ENCODE peak calls at places on chromosomes 4 and X, in six cellular contexts. M is AG04450, P is AG10803, R is cardiac muscle cell, Y is cardiac fibroblast, O is left lung. J is an unnamed sample.

GRCh38 chrX:152831391-152831790 is 528 bp downstream of the NSDHL start:
- DNase-seq in R (peak; percentile 2), M (no peak), O (no peak), Y (no peak), P (no peak), J (no peak)

GRCh38 chr4:153611679-153612078 is 72.4 kb upstream of the TLR2 start:
- DNase-seq in R (no peak), M (peak; percentile 26), O (no peak), Y (peak; percentile 68), P (peak; percentile 23), J (peak; percentile 32)

GRCh38 chrX:109773374-109773773 is 40.3 kb upstream of the ACSL4 start:
- DNase-seq in R (no peak), M (no peak), P (no peak), O (no peak), Y (no peak), J (no peak)

GRCh38 chrX:98111684-98112083 is 1228.0 kb downstream of the RPA4 start:
- DNase-seq in M (no peak), Y (no peak), O (no peak), R (no peak), P (no peak), J (no peak)

GRCh38 chr4:139229534-139230039 is 50.4 kb downstream of the MGARP start:
- DNase-seq in P (peak; percentile 71), Y (peak; percentile 82), R (peak; percentile 54), O (no peak), M (no peak), J (peak; percentile 72)

GRCh38 chrX:109632906-109633504 is 8.0 kb upstream of the KCNE5 start:
- DNase-seq in M (no peak), R (peak; percentile 46), P (peak; percentile 8), O (no peak), Y (peak; percentile 42), J (peak; percentile 45)

GRCh38 chrX:40845331-40845911 is 110.1 kb upstream of the MED14 start:
- DNase-seq in M (peak; percentile 85), Y (peak; percentile 92), O (no peak), P (peak; percentile 95), R (peak; percentile 68), J (peak; percentile 91)

GRCh38 chr4:125722009-125722408 is 407.3 kb downstream of the FAT4 start:
- DNase-seq in O (no peak), R (no peak), M (no peak), P (no peak), Y (no peak), J (no peak)

GRCh38 chr4:55592014-55592413 is at the start of gene PDCL2:
- DNase-seq in Y (no peak), M (no peak), P (no peak), O (no peak), R (no peak), J (no peak)

GRCh38 chrX:77937291-77937690 is 26.8 kb downstream of the ATP7A start:
- DNase-seq in Y (peak; percentile 44), O (no peak), M (peak; percentile 18), P (no peak), R (no peak), J (peak; percentile 51)

GRCh38 chrX:13283968-13284914 is 35.6 kb downstream of the ATXN3L start:
- DNase-seq in O (no peak), M (peak; percentile 36), R (no peak), Y (peak; percentile 67), P (peak; percentile 83), J (peak; percentile 89)

GRCh38 chr4:77560170-77560569 is 45.5 kb upstream of the CXCL13 start:
- DNase-seq in Y (no peak), R (no peak), P (no peak), O (no peak), M (no peak), J (no peak)

GRCh38 chr4:74440356-74440755 is 4.6 kb upstream of the AREG start:
- DNase-seq in R (no peak), P (no peak), Y (no peak), O (no peak), M (no peak), J (no peak)

GRCh38 chrX:2931612-2932011 is 2.5 kb upstream of the ARSD start:
- DNase-seq in Y (no peak), M (no peak), O (no peak), P (no peak), R (no peak), J (no peak)

GRCh38 chrX:65697173-65697572 is 29.7 kb downstream of the MSN start:
- DNase-seq in M (no peak), Y (peak; percentile 72), O (no peak), R (no peak), P (peak; percentile 84), J (peak; percentile 61)

GRCh38 chr4:185115827-185116232 is 27.2 kb upstream of the SLC25A4 start:
- DNase-seq in P (peak; percentile 63), Y (peak; percentile 94), R (peak; percentile 95), M (peak; percentile 93), O (peak; percentile 51), J (peak; percentile 81)

GRCh38 chr4:85488416-85488815 is 13.5 kb downstream of the ARHGAP24 start:
- DNase-seq in P (no peak), Y (no peak), M (no peak), O (no peak), R (no peak), J (no peak)

GRCh38 chr4:74402692-74403460 is 37.9 kb downstream of the EREG start:
- DNase-seq in P (no peak), Y (no peak), R (no peak), M (no peak), O (no peak), J (no peak)

GRCh38 chr4:15063341-15063740 is 61.1 kb downstream of the CPEB2 start:
- DNase-seq in O (no peak), P (no peak), R (no peak), Y (no peak), M (no peak), J (no peak)

GRCh38 chrX:27751976-27752375 is 55.8 kb upstream of the MAGEB10 start:
- DNase-seq in Y (peak; percentile 48), R (no peak), M (no peak), O (no peak), P (no peak), J (no peak)

GRCh38 chr4:95693594-95693993 is 144.8 kb upstream of the UNC5C start:
- DNase-seq in P (no peak), Y (peak; percentile 68), M (no peak), O (no peak), R (no peak), J (peak; percentile 12)

DNA sequence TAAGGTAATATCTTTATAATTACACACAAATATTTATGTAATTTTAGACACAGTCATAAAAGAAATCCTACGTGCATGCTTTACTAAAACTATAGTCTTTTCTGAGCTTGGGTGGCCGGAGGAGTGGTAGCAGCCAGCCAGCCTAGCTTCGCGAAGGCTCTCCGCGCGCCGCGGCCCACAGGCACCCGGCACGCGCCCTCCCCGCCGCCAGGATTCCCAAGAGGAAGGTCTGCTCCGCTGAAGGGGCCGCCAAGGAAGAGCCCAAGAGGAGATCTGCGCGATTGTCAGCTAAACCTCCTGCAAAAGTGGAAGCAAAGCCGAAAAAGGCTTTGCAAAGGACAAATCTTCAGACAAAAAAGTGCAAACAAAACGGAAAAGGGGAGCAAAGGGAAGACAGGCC is 8.7 kb upstream of the PJA1 start:
- DNase-seq in P (no peak), Y (no peak), R (no peak), M (no peak), O (no peak), J (no peak)
- H3K4me3 ChIP-seq in P (no peak overlapping the region), Y (no peak overlapping the region), R (no peak overlapping the region), M (no peak overlapping the region), O (no peak overlapping the region), J (no peak overlapping the region)

GRCh38 chr4:24322517-24322916 is 261.8 kb downstream of the DHX15 start:
- DNase-seq in O (no peak), R (no peak), P (peak; percentile 6), M (no peak), Y (peak; percentile 11), J (peak; percentile 52)

GRCh38 chr4:24321637-24322036 is 262.7 kb downstream of the DHX15 start:
- DNase-seq in P (no peak), O (no peak), Y (no peak), R (no peak), M (no peak), J (no peak)

GRCh38 chr4:24322986-24323385 is 261.4 kb downstream of the DHX15 start:
- DNase-seq in M (no peak), Y (peak; percentile 12), R (no peak), P (no peak), O (no peak), J (peak; percentile 22)

DNA sequence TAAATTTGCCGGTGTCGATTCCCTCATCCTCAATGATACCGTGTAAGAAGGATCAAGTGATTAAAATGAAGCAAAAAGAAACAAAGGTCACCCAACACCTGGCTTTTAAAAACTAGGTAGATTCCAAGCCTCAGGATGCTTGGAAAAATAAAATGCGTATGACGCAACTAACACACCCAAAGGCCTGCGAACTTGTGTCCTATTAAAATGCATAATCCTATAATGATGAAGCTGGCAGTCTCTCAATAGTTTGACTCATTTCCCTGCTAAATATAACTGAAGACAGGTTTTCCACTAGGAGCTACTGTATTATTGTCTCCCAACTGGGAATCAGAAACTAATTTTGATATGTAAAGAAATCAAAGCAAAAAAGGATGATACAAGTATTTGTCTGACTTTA is 263.2 kb downstream of the DHX15 start:
- DNase-seq in Y (peak; percentile 55), O (no peak), M (no peak), R (no peak), P (peak; percentile 38), J (peak; percentile 73)
- H3K4me3 ChIP-seq in Y (no peak overlapping the region), O (no peak overlapping the region), M (no peak overlapping the region), R (no peak overlapping the region), P (no peak overlapping the region), J (no peak overlapping the region)

DNA sequence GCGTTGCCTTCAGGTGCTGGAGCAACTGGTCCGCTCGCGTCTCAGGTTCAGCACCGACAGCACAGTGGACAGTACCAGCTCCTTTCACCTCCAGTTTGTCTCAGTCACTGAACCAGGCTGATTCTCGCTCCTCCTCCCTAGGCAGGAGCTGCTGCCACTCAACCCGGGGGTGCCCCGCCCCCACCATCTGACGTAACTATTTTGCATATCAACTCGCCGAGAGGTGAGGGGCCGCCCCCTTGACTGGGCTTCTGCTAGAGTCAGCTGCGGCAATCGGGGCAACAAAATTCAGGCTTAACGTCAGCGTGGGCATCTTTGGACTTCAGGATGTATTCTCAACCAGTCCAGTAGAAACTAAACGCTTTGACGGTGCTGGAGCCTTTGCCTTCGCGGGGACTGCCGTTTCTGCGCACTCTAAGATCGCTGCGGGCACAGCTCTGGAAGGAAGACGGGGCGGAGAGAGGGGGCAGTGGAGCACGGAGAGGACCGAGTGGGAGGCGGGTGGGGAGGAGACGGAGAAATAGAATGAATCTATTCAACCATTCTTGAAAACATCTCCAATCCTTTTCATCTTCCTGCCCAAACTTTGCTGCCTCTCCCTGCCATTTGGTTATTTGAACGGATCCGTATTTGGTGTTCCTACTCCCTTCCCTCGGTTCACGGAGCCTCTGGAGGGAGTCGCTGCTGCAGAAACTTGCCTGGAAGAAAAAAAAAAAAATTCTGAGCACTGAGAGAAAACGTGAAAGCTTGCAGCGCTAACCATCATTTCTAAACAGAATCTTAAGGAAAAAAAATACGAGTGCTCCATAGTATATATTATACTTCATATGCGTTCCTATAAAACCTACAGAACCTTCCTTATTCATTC is at the start of gene FSTL5:
- DNase-seq in O (peak; percentile 45), M (no peak), R (peak; percentile 89), P (peak; percentile 11), Y (peak; percentile 9), J (peak; percentile 12)
- H3K4me3 ChIP-seq in O (peak within 1 kb of the TSS; percentile 27), M (no peak within 1 kb of the TSS), R (peak within 1 kb of the TSS; percentile 49), P (peak within 1 kb of the TSS; percentile 49), Y (peak within 1 kb of the TSS; percentile 10), J (no peak within 1 kb of the TSS)

DNA sequence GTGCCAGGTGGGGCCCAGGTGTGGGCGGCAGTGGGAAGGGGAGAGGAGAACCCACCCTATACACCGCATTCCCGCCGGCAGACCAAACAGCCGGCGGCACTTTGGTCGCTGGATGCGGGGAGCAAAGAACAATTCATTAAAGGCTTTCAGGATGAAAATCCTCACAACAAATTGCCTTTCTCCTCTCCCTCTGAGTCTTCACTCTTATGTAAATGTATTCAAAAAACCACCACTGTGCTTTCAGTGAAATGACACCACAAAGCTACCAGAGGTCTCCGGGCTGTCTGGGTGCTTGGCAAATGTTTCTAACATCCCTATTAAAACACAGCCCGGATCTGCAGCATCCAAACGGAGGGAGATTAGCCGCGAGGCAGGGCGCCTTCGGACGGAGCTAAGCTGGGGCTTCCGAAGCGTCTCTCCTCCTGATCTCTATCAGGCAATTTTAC is 171.8 kb upstream of the TBL1X start:
- DNase-seq in O (no peak), R (peak; percentile 22), P (no peak), Y (no peak), M (no peak), J (no peak)
- H3K4me3 ChIP-seq in O (no peak overlapping the region), R (no peak overlapping the region), P (no peak overlapping the region), Y (no peak overlapping the region), M (no peak overlapping the region), J (no peak overlapping the region)